ENCODE peak calls at places on chromosomes 6 and 20, in seven cellular contexts. R, N, Q, T, D, P and M are unnamed samples.

GRCh38 chr6:13593720-13594119 is 19.3 kb downstream of the SIRT5 start:
- DNase-seq in R (no peak), N (no peak), Q (no peak), T (no peak), D (no peak), P (no peak), M (no peak)

GRCh38 chr20:6665621-6666345 is 101.7 kb upstream of the BMP2 start:
- DNase-seq in R (no peak), N (no peak), Q (peak; percentile 10), T (no peak), D (no peak), P (peak; percentile 30), M (no peak)

GRCh38 chr20:57788936-57789613 is 79.3 kb upstream of the PMEPA1 start:
- DNase-seq in R (no peak), N (no peak), Q (no peak), T (no peak), D (no peak), P (no peak), M (no peak)

GRCh38 chr6:136077834-136078576 is 172.1 kb downstream of the MTFR2 start:
- DNase-seq in R (no peak), N (no peak), Q (peak; percentile 77), T (no peak), D (no peak), P (no peak), M (no peak)

GRCh38 chr20:55893031-55893430 is 112.3 kb downstream of the CBLN4 start:
- DNase-seq in R (no peak), N (no peak), Q (no peak), T (no peak), D (no peak), P (no peak), M (no peak)

GRCh38 chr20:50172347-50173013 is 18.1 kb upstream of the CEBPB start:
- DNase-seq in R (peak; percentile 51), N (peak; percentile 37), Q (peak; percentile 92), T (no peak), D (no peak), P (peak; percentile 93), M (peak; percentile 67)

GRCh38 chr6:16130932-16131387 is 2.1 kb downstream of the MYLIP start:
- DNase-seq in R (no peak), N (no peak), Q (peak; percentile 54), T (peak; percentile 30), D (peak; percentile 78), P (peak; percentile 33), M (peak; percentile 44)

GRCh38 chr20:10669843-10670446 is 3.9 kb downstream of the JAG1 start:
- DNase-seq in R (no peak), N (no peak), Q (no peak), T (no peak), D (no peak), P (peak; percentile 51), M (no peak)

GRCh38 chr20:46959081-46959692 is 64.5 kb downstream of the EYA2 start:
- DNase-seq in R (no peak), N (no peak), Q (peak; percentile 81), T (no peak), D (no peak), P (no peak), M (no peak)

GRCh38 chr6:129489215-129489765 is 220.7 kb downstream of the ARHGAP18 start:
- DNase-seq in R (no peak), N (no peak), Q (no peak), T (no peak), D (no peak), P (no peak), M (no peak)

GRCh38 chr6:84752118-84752850 is 12.1 kb downstream of the TBX18 start:
- DNase-seq in R (no peak), N (no peak), Q (no peak), T (no peak), D (no peak), P (no peak), M (no peak)